ENCODE peak calls at places on chromosome 12, in ten cellular contexts. S is hippocampal formation, Z is fibroblast of the conjunctiva, L is kidney epithelial cell, Q is MV-4-11, I is thoracic aorta, E is AG04450, N is GM04504, H is NCI-H1694, M is T-helper 17 cell. X is an unnamed sample.

GRCh38 chr12:21547437-21547836 is 21.3 kb downstream of the SPX start:
- DNase-seq in S (no peak), Z (no peak), L (no peak), Q (no peak), I (no peak), E (no peak), N (no peak), H (no peak), M (no peak), X (no peak)

GRCh38 chr12:42119085-42119633 is 25.5 kb downstream of the GXYLT1 start:
- DNase-seq in S (no peak), Z (peak), L (no peak), Q (peak), I (no peak), E (peak), N (peak), H (no peak), M (no peak), X (no peak)

GRCh38 chr12:45219621-45220020 is 3.7 kb downstream of the ANO6 start:
- DNase-seq in S (no peak), Z (no peak), L (no peak), Q (no peak), I (no peak), E (no peak), N (no peak), H (no peak), M (no peak), X (no peak)

GRCh38 chr12:53465679-53466078 is 13.8 kb downstream of the PCBP2 start:
- DNase-seq in S (no peak), Z (no peak), L (no peak), Q (peak), I (no peak), E (no peak), N (no peak), H (no peak), M (no peak), X (no peak)

GRCh38 chr12:26090853-26091510 is 33.9 kb downstream of the BHLHE41 start:
- DNase-seq in S (no peak), Z (no peak), L (peak), Q (no peak), I (no peak), E (no peak), N (no peak), H (no peak), M (no peak), X (peak)

GRCh38 chr12:80690090-80690489 is 17.3 kb upstream of the MYF6 start:
- DNase-seq in S (no peak), Z (no peak), L (no peak), Q (no peak), I (no peak), E (no peak), N (no peak), H (no peak), M (no peak), X (no peak)

GRCh38 chr12:121304306-121304705 is 7.8 kb upstream of the CAMKK2 start:
- DNase-seq in S (no peak), Z (no peak), L (no peak), Q (no peak), I (no peak), E (no peak), N (no peak), H (no peak), M (no peak), X (no peak)

GRCh38 chr12:11863478-11863906 is 207.2 kb upstream of the BCL2L14 start:
- DNase-seq in S (peak), Z (no peak), L (no peak), Q (no peak), I (no peak), E (no peak), N (no peak), H (no peak), M (no peak), X (peak)

GRCh38 chr12:57738661-57739237 is at the start of gene AGAP2:
- DNase-seq in S (no peak), Z (no peak), L (no peak), Q (no peak), I (no peak), E (no peak), N (no peak), H (peak), M (no peak), X (peak)

GRCh38 chr12:57319678-57320469 is 68.9 kb upstream of the STAC3 start:
- DNase-seq in S (no peak), Z (no peak), L (no peak), Q (no peak), I (no peak), E (no peak), N (no peak), H (no peak), M (no peak), X (no peak)

GRCh38 chr12:111546758-111547383 is 52.2 kb downstream of the ATXN2 start:
- DNase-seq in S (no peak), Z (no peak), L (no peak), Q (no peak), I (no peak), E (no peak), N (no peak), H (no peak), M (no peak), X (no peak)

GRCh38 chr12:48446372-48446771 is 26.0 kb upstream of the ANP32D start:
- DNase-seq in S (no peak), Z (no peak), L (no peak), Q (peak), I (no peak), E (no peak), N (no peak), H (no peak), M (no peak), X (no peak)

GRCh38 chr12:50764116-50764860 is 387 bp downstream of the ATF1 start:
- DNase-seq in S (peak), Z (no peak), L (no peak), Q (peak), I (no peak), E (no peak), N (peak), H (peak), M (peak), X (peak)

GRCh38 chr12:128813392-128813791 is 10.4 kb downstream of the SLC15A4 start:
- DNase-seq in S (no peak), Z (no peak), L (no peak), Q (no peak), I (no peak), E (no peak), N (peak), H (no peak), M (no peak), X (no peak)

GRCh38 chr12:105330938-105331804 is 680 bp downstream of the C12orf75 start:
- DNase-seq in S (no peak), Z (no peak), L (no peak), Q (no peak), I (no peak), E (no peak), N (no peak), H (no peak), M (no peak), X (peak)

GRCh38 chr12:2503762-2504161 is 291.0 kb upstream of the FKBP4 start:
- DNase-seq in S (no peak), Z (no peak), L (no peak), Q (no peak), I (no peak), E (no peak), N (no peak), H (no peak), M (no peak), X (no peak)

GRCh38 chr12:124162151-124163110 is 132.5 kb upstream of the RFLNA start:
- DNase-seq in S (no peak), Z (no peak), L (no peak), Q (no peak), I (no peak), E (no peak), N (no peak), H (no peak), M (no peak), X (no peak)

GRCh38 chr12:120669055-120669828 is 17.7 kb upstream of the MLEC start:
- DNase-seq in S (no peak), Z (no peak), L (no peak), Q (no peak), I (no peak), E (no peak), N (no peak), H (no peak), M (no peak), X (no peak)

GRCh38 chr12:5177731-5178130 is 134.1 kb downstream of the KCNA5 start:
- DNase-seq in S (no peak), Z (no peak), L (no peak), Q (no peak), I (no peak), E (no peak), N (no peak), H (no peak), M (no peak), X (no peak)

X was measured in Ammon's horn.